ENCODE peak calls at places on chromosomes 7 and 10, in five cellular contexts. One of them, this sample, is unnamed.

GRCh38 chr7:77537595-77538185 is 595 bp downstream of the PTPN12 start:
- DNase-seq in effector memory CD8-positive, alpha-beta T cell: peak
- DNase-seq in GM12891: peak
- DNase-seq in RWPE2: no peak
- DNase-seq in stimulated activated CD4-positive, alpha-beta T cell treated with anti-CD3 and anti-CD28 coated beads, Interleukin-15, amount 100 ng/mL, for 1 hour: peak
- DNase-seq in this sample: peak

GRCh38 chr7:114628362-114628761 is 213.7 kb downstream of the FOXP2 start:
- DNase-seq in effector memory CD8-positive, alpha-beta T cell: no peak
- DNase-seq in GM12891: no peak
- DNase-seq in RWPE2: no peak
- DNase-seq in stimulated activated CD4-positive, alpha-beta T cell treated with anti-CD3 and anti-CD28 coated beads, Interleukin-15, amount 100 ng/mL, for 1 hour: no peak
- DNase-seq in this sample: no peak

GRCh38 chr7:115825736-115826135 is 204.8 kb downstream of the TFEC start:
- DNase-seq in effector memory CD8-positive, alpha-beta T cell: no peak
- DNase-seq in GM12891: no peak
- DNase-seq in RWPE2: no peak
- DNase-seq in stimulated activated CD4-positive, alpha-beta T cell treated with anti-CD3 and anti-CD28 coated beads, Interleukin-15, amount 100 ng/mL, for 1 hour: no peak
- DNase-seq in this sample: no peak

GRCh38 chr7:153835104-153835503 is 217.1 kb upstream of the DPP6 start:
- DNase-seq in effector memory CD8-positive, alpha-beta T cell: no peak
- DNase-seq in GM12891: no peak
- DNase-seq in RWPE2: no peak
- DNase-seq in stimulated activated CD4-positive, alpha-beta T cell treated with anti-CD3 and anti-CD28 coated beads, Interleukin-15, amount 100 ng/mL, for 1 hour: no peak
- DNase-seq in this sample: no peak

GRCh38 chr7:151115121-151115835 is 29.0 kb downstream of the AGAP3 start:
- DNase-seq in effector memory CD8-positive, alpha-beta T cell: no peak
- DNase-seq in GM12891: peak
- DNase-seq in RWPE2: no peak
- DNase-seq in stimulated activated CD4-positive, alpha-beta T cell treated with anti-CD3 and anti-CD28 coated beads, Interleukin-15, amount 100 ng/mL, for 1 hour: peak
- DNase-seq in this sample: no peak

GRCh38 chr10:44569193-44570091 is 184.5 kb upstream of the CXCL12 start:
- DNase-seq in effector memory CD8-positive, alpha-beta T cell: no peak
- DNase-seq in GM12891: no peak
- DNase-seq in RWPE2: no peak
- DNase-seq in stimulated activated CD4-positive, alpha-beta T cell treated with anti-CD3 and anti-CD28 coated beads, Interleukin-15, amount 100 ng/mL, for 1 hour: no peak
- DNase-seq in this sample: no peak

GRCh38 chr10:31032515-31033132 is 959 bp upstream of the ZNF438 start:
- DNase-seq in effector memory CD8-positive, alpha-beta T cell: no peak
- DNase-seq in GM12891: no peak
- DNase-seq in RWPE2: no peak
- DNase-seq in stimulated activated CD4-positive, alpha-beta T cell treated with anti-CD3 and anti-CD28 coated beads, Interleukin-15, amount 100 ng/mL, for 1 hour: no peak
- DNase-seq in this sample: no peak

GRCh38 chr10:17003666-17004065 is 125.9 kb downstream of the CUBN start:
- DNase-seq in effector memory CD8-positive, alpha-beta T cell: no peak
- DNase-seq in GM12891: no peak
- DNase-seq in RWPE2: no peak
- DNase-seq in stimulated activated CD4-positive, alpha-beta T cell treated with anti-CD3 and anti-CD28 coated beads, Interleukin-15, amount 100 ng/mL, for 1 hour: no peak
- DNase-seq in this sample: no peak

GRCh38 chr7:48832303-48832845 is 92.0 kb upstream of the CDC14C start:
- DNase-seq in effector memory CD8-positive, alpha-beta T cell: no peak
- DNase-seq in GM12891: no peak
- DNase-seq in RWPE2: no peak
- DNase-seq in stimulated activated CD4-positive, alpha-beta T cell treated with anti-CD3 and anti-CD28 coated beads, Interleukin-15, amount 100 ng/mL, for 1 hour: no peak
- DNase-seq in this sample: no peak

GRCh38 chr10:71025535-71025934 is 137.2 kb upstream of the PCBD1 start:
- DNase-seq in effector memory CD8-positive, alpha-beta T cell: no peak
- DNase-seq in GM12891: no peak
- DNase-seq in RWPE2: no peak
- DNase-seq in stimulated activated CD4-positive, alpha-beta T cell treated with anti-CD3 and anti-CD28 coated beads, Interleukin-15, amount 100 ng/mL, for 1 hour: no peak
- DNase-seq in this sample: no peak

GRCh38 chr10:116637830-116638229 is 17.1 kb downstream of the PNLIPRP2 start:
- DNase-seq in effector memory CD8-positive, alpha-beta T cell: no peak
- DNase-seq in GM12891: no peak
- DNase-seq in RWPE2: no peak
- DNase-seq in stimulated activated CD4-positive, alpha-beta T cell treated with anti-CD3 and anti-CD28 coated beads, Interleukin-15, amount 100 ng/mL, for 1 hour: no peak
- DNase-seq in this sample: no peak

GRCh38 chr7:132152490-132152889 is 423.8 kb downstream of the PLXNA4 start:
- DNase-seq in effector memory CD8-positive, alpha-beta T cell: no peak
- DNase-seq in GM12891: no peak
- DNase-seq in RWPE2: no peak
- DNase-seq in stimulated activated CD4-positive, alpha-beta T cell treated with anti-CD3 and anti-CD28 coated beads, Interleukin-15, amount 100 ng/mL, for 1 hour: no peak
- DNase-seq in this sample: no peak

GRCh38 chr10:4249841-4250496 is 465.0 kb upstream of the KLF6 start:
- DNase-seq in effector memory CD8-positive, alpha-beta T cell: no peak
- DNase-seq in GM12891: no peak
- DNase-seq in RWPE2: no peak
- DNase-seq in stimulated activated CD4-positive, alpha-beta T cell treated with anti-CD3 and anti-CD28 coated beads, Interleukin-15, amount 100 ng/mL, for 1 hour: no peak
- DNase-seq in this sample: no peak

GRCh38 chr10:88968316-88968882 is 15.8 kb upstream of the ACTA2 start:
- DNase-seq in effector memory CD8-positive, alpha-beta T cell: no peak
- DNase-seq in GM12891: no peak
- DNase-seq in RWPE2: no peak
- DNase-seq in stimulated activated CD4-positive, alpha-beta T cell treated with anti-CD3 and anti-CD28 coated beads, Interleukin-15, amount 100 ng/mL, for 1 hour: no peak
- DNase-seq in this sample: no peak

GRCh38 chr10:974785-975074 is 13.5 kb upstream of the GTPBP4 start:
- DNase-seq in effector memory CD8-positive, alpha-beta T cell: no peak
- DNase-seq in GM12891: no peak
- DNase-seq in RWPE2: no peak
- DNase-seq in stimulated activated CD4-positive, alpha-beta T cell treated with anti-CD3 and anti-CD28 coated beads, Interleukin-15, amount 100 ng/mL, for 1 hour: no peak
- DNase-seq in this sample: no peak

GRCh38 chr10:125105856-125106255 is 54.5 kb downstream of the CTBP2 start:
- DNase-seq in effector memory CD8-positive, alpha-beta T cell: no peak
- DNase-seq in GM12891: no peak
- DNase-seq in RWPE2: no peak
- DNase-seq in stimulated activated CD4-positive, alpha-beta T cell treated with anti-CD3 and anti-CD28 coated beads, Interleukin-15, amount 100 ng/mL, for 1 hour: no peak
- DNase-seq in this sample: no peak

GRCh38 chr10:85225311-85225710 is 896.9 kb downstream of the CCSER2 start:
- DNase-seq in effector memory CD8-positive, alpha-beta T cell: no peak
- DNase-seq in GM12891: no peak
- DNase-seq in RWPE2: no peak
- DNase-seq in stimulated activated CD4-positive, alpha-beta T cell treated with anti-CD3 and anti-CD28 coated beads, Interleukin-15, amount 100 ng/mL, for 1 hour: no peak
- DNase-seq in this sample: no peak

GRCh38 chr7:146683439-146683838 is 566.8 kb downstream of the CNTNAP2 start:
- DNase-seq in effector memory CD8-positive, alpha-beta T cell: no peak
- DNase-seq in GM12891: no peak
- DNase-seq in RWPE2: no peak
- DNase-seq in stimulated activated CD4-positive, alpha-beta T cell treated with anti-CD3 and anti-CD28 coated beads, Interleukin-15, amount 100 ng/mL, for 1 hour: no peak
- DNase-seq in this sample: no peak

GRCh38 chr10:20233423-20233822 is 417.2 kb downstream of the PLXDC2 start:
- DNase-seq in effector memory CD8-positive, alpha-beta T cell: no peak
- DNase-seq in GM12891: no peak
- DNase-seq in RWPE2: no peak
- DNase-seq in stimulated activated CD4-positive, alpha-beta T cell treated with anti-CD3 and anti-CD28 coated beads, Interleukin-15, amount 100 ng/mL, for 1 hour: no peak
- DNase-seq in this sample: no peak

GRCh38 chr10:6423004-6423403 is 157.1 kb downstream of the PRKCQ start:
- DNase-seq in effector memory CD8-positive, alpha-beta T cell: no peak
- DNase-seq in GM12891: no peak
- DNase-seq in RWPE2: no peak
- DNase-seq in stimulated activated CD4-positive, alpha-beta T cell treated with anti-CD3 and anti-CD28 coated beads, Interleukin-15, amount 100 ng/mL, for 1 hour: no peak
- DNase-seq in this sample: no peak

GRCh38 chr10:82750538-82750937 is 875.5 kb downstream of the NRG3 start:
- DNase-seq in effector memory CD8-positive, alpha-beta T cell: no peak
- DNase-seq in GM12891: no peak
- DNase-seq in RWPE2: no peak
- DNase-seq in stimulated activated CD4-positive, alpha-beta T cell treated with anti-CD3 and anti-CD28 coated beads, Interleukin-15, amount 100 ng/mL, for 1 hour: no peak
- DNase-seq in this sample: no peak

GRCh38 chr7:94439893-94440381 is 45.2 kb downstream of the COL1A2 start:
- DNase-seq in effector memory CD8-positive, alpha-beta T cell: no peak
- DNase-seq in GM12891: no peak
- DNase-seq in RWPE2: no peak
- DNase-seq in stimulated activated CD4-positive, alpha-beta T cell treated with anti-CD3 and anti-CD28 coated beads, Interleukin-15, amount 100 ng/mL, for 1 hour: no peak
- DNase-seq in this sample: no peak

GRCh38 chr7:132607656-132608055 is 31.4 kb upstream of the PLXNA4 start:
- DNase-seq in effector memory CD8-positive, alpha-beta T cell: no peak
- DNase-seq in GM12891: no peak
- DNase-seq in RWPE2: no peak
- DNase-seq in stimulated activated CD4-positive, alpha-beta T cell treated with anti-CD3 and anti-CD28 coated beads, Interleukin-15, amount 100 ng/mL, for 1 hour: no peak
- DNase-seq in this sample: no peak

GRCh38 chr10:62453274-62453673 is 79.1 kb downstream of the ZNF365 start:
- DNase-seq in effector memory CD8-positive, alpha-beta T cell: no peak
- DNase-seq in GM12891: no peak
- DNase-seq in RWPE2: no peak
- DNase-seq in stimulated activated CD4-positive, alpha-beta T cell treated with anti-CD3 and anti-CD28 coated beads, Interleukin-15, amount 100 ng/mL, for 1 hour: no peak
- DNase-seq in this sample: no peak

GRCh38 chr10:133391761-133392518 is 2.0 kb upstream of the MTG1 start:
- DNase-seq in effector memory CD8-positive, alpha-beta T cell: no peak
- DNase-seq in GM12891: no peak
- DNase-seq in RWPE2: peak
- DNase-seq in stimulated activated CD4-positive, alpha-beta T cell treated with anti-CD3 and anti-CD28 coated beads, Interleukin-15, amount 100 ng/mL, for 1 hour: no peak
- DNase-seq in this sample: no peak

GRCh38 chr10:49131507-49132385 is 2.1 kb downstream of the FAM170B start:
- DNase-seq in effector memory CD8-positive, alpha-beta T cell: no peak
- DNase-seq in GM12891: no peak
- DNase-seq in RWPE2: no peak
- DNase-seq in stimulated activated CD4-positive, alpha-beta T cell treated with anti-CD3 and anti-CD28 coated beads, Interleukin-15, amount 100 ng/mL, for 1 hour: no peak
- DNase-seq in this sample: no peak

GRCh38 chr10:117320050-117320665 is 55.1 kb downstream of the PDZD8 start:
- DNase-seq in effector memory CD8-positive, alpha-beta T cell: no peak
- DNase-seq in GM12891: peak
- DNase-seq in RWPE2: no peak
- DNase-seq in stimulated activated CD4-positive, alpha-beta T cell treated with anti-CD3 and anti-CD28 coated beads, Interleukin-15, amount 100 ng/mL, for 1 hour: no peak
- DNase-seq in this sample: peak

GRCh38 chr10:13143761-13144160 is 17.6 kb upstream of the MCM10 start:
- DNase-seq in effector memory CD8-positive, alpha-beta T cell: no peak
- DNase-seq in GM12891: no peak
- DNase-seq in RWPE2: no peak
- DNase-seq in stimulated activated CD4-positive, alpha-beta T cell treated with anti-CD3 and anti-CD28 coated beads, Interleukin-15, amount 100 ng/mL, for 1 hour: no peak
- DNase-seq in this sample: no peak